ENCODE peak calls at places on chromosomes 7 and 10, in six cellular contexts. H, D, U, T, L and I are unnamed samples.

GRCh38 chr7:38669965-38670520 is 38.9 kb upstream of the AMPH start:
- DNase-seq in H (no peak), D (no peak), U (no peak), T (no peak), L (no peak), I (no peak)

GRCh38 chr7:93949468-93949867 is 27.9 kb downstream of the GNG11 start:
- DNase-seq in H (peak), D (no peak), U (peak), T (no peak), L (peak), I (no peak)

GRCh38 chr7:50342616-50343114 is 38.1 kb downstream of the IKZF1 start:
- DNase-seq in H (no peak), D (peak), U (peak), T (no peak), L (peak), I (no peak)

GRCh38 chr10:13633689-13634088 is 46.9 kb downstream of the PRPF18 start:
- DNase-seq in H (peak), D (peak), U (peak), T (peak), L (peak), I (no peak)

GRCh38 chr10:88401671-88402347 is 181.3 kb downstream of the RNLS start:
- DNase-seq in H (no peak), D (no peak), U (peak), T (no peak), L (peak), I (no peak)

GRCh38 chr10:97075961-97076525 is 109.7 kb downstream of the SLIT1 start:
- DNase-seq in H (no peak), D (no peak), U (no peak), T (no peak), L (no peak), I (no peak)

GRCh38 chr10:131730771-131731497 is 169.9 kb upstream of the PPP2R2D start:
- DNase-seq in H (no peak), D (no peak), U (no peak), T (no peak), L (no peak), I (no peak)

GRCh38 chr10:86688398-86688921 is 20.1 kb downstream of the LDB3 start:
- DNase-seq in H (peak), D (peak), U (peak), T (peak), L (peak), I (no peak)

GRCh38 chr10:98041352-98042043 is 11.1 kb upstream of the CRTAC1 start:
- DNase-seq in H (peak), D (peak), U (peak), T (no peak), L (peak), I (peak)

GRCh38 chr10:93865794-93866193 is 28.0 kb upstream of the SLC35G1 start:
- DNase-seq in H (no peak), D (no peak), U (no peak), T (no peak), L (no peak), I (no peak)

DNA sequence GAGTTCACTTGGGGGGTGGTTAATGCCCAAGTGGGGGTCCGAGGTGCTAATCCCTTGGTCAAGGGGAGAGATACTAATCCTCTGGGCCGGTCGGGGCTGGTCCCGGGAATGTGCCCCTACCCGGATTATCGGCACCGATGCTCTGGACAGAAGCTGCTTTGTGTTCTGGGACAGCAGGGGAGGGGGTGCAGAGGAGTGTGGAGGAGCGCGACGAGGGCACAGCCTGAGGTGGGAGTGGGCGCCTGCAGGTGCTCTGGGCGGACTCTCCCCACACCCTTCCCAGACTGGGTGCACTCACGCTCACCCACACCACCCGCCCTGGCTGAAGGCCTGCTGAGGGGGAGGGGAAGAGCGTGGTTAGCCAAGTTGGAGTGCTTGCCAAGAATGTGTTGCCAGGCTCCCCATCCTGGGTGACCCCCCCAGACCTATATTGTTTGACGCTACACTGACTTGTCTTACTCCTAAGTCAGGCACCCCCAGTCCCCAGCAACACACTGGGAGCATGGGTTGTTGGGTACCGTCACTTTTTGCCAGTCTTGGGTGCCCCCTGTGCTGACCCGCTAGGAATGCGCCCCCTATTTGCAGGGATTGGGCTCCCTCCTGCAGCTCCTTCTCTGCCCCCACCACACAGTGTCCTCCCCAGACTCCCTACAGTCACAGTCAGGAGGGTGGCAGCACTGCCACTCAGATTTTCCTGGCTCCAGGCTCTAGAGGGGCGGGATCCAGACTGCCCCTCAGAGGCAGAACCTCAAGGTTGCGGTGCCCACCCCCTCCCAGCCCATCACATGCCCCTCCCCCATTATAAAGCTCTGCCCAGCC is 1.2 kb downstream of the SLC4A2 start:
- DNase-seq in H (peak), D (peak), U (peak), T (peak), L (peak), I (no peak)
- TF ChIP-seq CTCF in H (no peak), D (no peak), U (peak), T (no peak), L (peak), I (no peak)

GRCh38 chr7:98909487-98909886 is 31.2 kb downstream of the TRRAP start:
- DNase-seq in H (no peak), D (no peak), U (no peak), T (no peak), L (no peak), I (no peak)

GRCh38 chr7:98908585-98908984 is 30.3 kb downstream of the TRRAP start:
- DNase-seq in H (no peak), D (no peak), U (no peak), T (no peak), L (no peak), I (no peak)

GRCh38 chr7:98903246-98903645 is 24.9 kb downstream of the TRRAP start:
- DNase-seq in H (no peak), D (no peak), U (no peak), T (no peak), L (no peak), I (no peak)

GRCh38 chr7:98911936-98912335 is 33.6 kb downstream of the TRRAP start:
- DNase-seq in H (no peak), D (no peak), U (no peak), T (no peak), L (no peak), I (no peak)

GRCh38 chr7:98907570-98907969 is 29.2 kb downstream of the TRRAP start:
- DNase-seq in H (no peak), D (no peak), U (no peak), T (no peak), L (no peak), I (no peak)
- TF ChIP-seq CTCF in H (no peak), D (no peak), U (no peak), T (no peak), L (no peak), I (no peak)

GRCh38 chr7:24115661-24116060 is 168.3 kb upstream of the NPY start:
- DNase-seq in H (no peak), D (no peak), U (no peak), T (no peak), L (no peak), I (no peak)
- TF ChIP-seq CTCF in H (no peak), D (no peak), U (no peak), T (no peak), L (no peak), I (no peak)

GRCh38 chr7:90267263-90267858 is 22.4 kb downstream of the CFAP69 start:
- DNase-seq in H (no peak), D (no peak), U (no peak), T (no peak), L (no peak), I (no peak)

GRCh38 chr7:90256778-90257177 is 11.8 kb downstream of the CFAP69 start:
- DNase-seq in H (no peak), D (no peak), U (no peak), T (no peak), L (no peak), I (no peak)

GRCh38 chr7:90266808-90267207 is 21.8 kb downstream of the CFAP69 start:
- DNase-seq in H (no peak), D (no peak), U (peak), T (peak), L (no peak), I (no peak)

GRCh38 chr7:90262438-90262837 is 17.5 kb downstream of the CFAP69 start:
- DNase-seq in H (peak), D (no peak), U (peak), T (no peak), L (peak), I (no peak)

DNA sequence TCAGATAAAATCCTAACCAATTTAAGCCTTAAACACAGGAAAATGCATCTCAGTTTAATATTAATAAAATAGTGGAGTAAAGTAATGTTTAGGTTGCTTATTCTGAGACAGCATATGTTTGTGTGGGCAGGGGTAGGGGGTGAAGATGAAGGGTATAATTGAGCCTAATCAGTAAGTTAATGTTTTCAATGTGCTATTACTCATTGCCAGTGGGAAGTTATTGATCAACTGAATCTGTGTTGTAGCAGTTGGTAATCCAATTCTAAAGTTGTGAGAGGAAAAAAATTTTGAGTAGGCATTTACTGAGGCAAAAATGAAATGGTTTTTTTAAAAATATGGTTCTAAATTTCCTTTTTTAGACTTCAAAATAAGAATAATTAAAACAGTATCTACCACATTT is 16.5 kb downstream of the CFAP69 start:
- DNase-seq in H (no peak), D (no peak), U (no peak), T (no peak), L (no peak), I (no peak)
- TF ChIP-seq CTCF in H (no peak), D (no peak), U (no peak), T (no peak), L (no peak), I (no peak)

GRCh38 chr7:105937411-105937810 is 25.7 kb upstream of the CDHR3 start:
- DNase-seq in H (no peak), D (no peak), U (no peak), T (no peak), L (no peak), I (no peak)

GRCh38 chr7:105931179-105931578 is 31.9 kb upstream of the CDHR3 start:
- DNase-seq in H (no peak), D (no peak), U (no peak), T (no peak), L (no peak), I (no peak)

GRCh38 chr7:105932835-105933477 is 30.1 kb upstream of the CDHR3 start:
- DNase-seq in H (no peak), D (peak), U (peak), T (no peak), L (peak), I (no peak)

GRCh38 chr7:105935250-105935649 is 27.8 kb upstream of the CDHR3 start:
- DNase-seq in H (no peak), D (no peak), U (no peak), T (no peak), L (no peak), I (no peak)

GRCh38 chr7:105934577-105935185 is 28.4 kb upstream of the CDHR3 start:
- DNase-seq in H (peak), D (no peak), U (peak), T (peak), L (peak), I (peak)
- TF ChIP-seq CTCF in H (peak), D (peak), U (peak), T (no peak), L (peak), I (peak)